ENCODE peak calls at places on chromosomes 13 and 19, in four cellular contexts. O is mesenchymal stem cell, N is aorta, R is cardiac muscle cell. X is an unnamed sample.

GRCh38 chr13:103203750-103204330 is 137.6 kb upstream of the SLC10A2 start:
- DNase-seq in O (no peak), N (no peak), R (no peak), X (no peak)

GRCh38 chr13:50209646-50210045 is 194.4 kb downstream of the KCNRG start:
- DNase-seq in O (peak), N (no peak), R (no peak), X (no peak)

GRCh38 chr13:113836917-113837553 is 26.8 kb downstream of the GAS6 start:
- DNase-seq in O (peak), N (peak), R (peak), X (no peak)

GRCh38 chr13:45737571-45738002 is 35.5 kb downstream of the CBY2 start:
- DNase-seq in O (no peak), N (no peak), R (no peak), X (no peak)

GRCh38 chr19:44620667-44621066 is 7.3 kb downstream of the IGSF23 start:
- DNase-seq in O (peak), N (no peak), R (no peak), X (no peak)

GRCh38 chr13:110307697-110308376 is 753 bp downstream of the COL4A2 start:
- DNase-seq in O (peak), N (no peak), R (peak), X (no peak)

GRCh38 chr19:16433986-16434385 is 37.8 kb downstream of the EPS15L1 start:
- DNase-seq in O (no peak), N (no peak), R (no peak), X (no peak)

GRCh38 chr19:4059931-4060620 is 6.6 kb downstream of the ZBTB7A start:
- DNase-seq in O (no peak), N (no peak), R (peak), X (peak)

GRCh38 chr19:45051929-45052579 is 13.2 kb downstream of the CLASRP start:
- DNase-seq in O (no peak), N (no peak), R (no peak), X (no peak)

GRCh38 chr13:91135949-91136348 is 211.5 kb upstream of the MIR17HG start:
- DNase-seq in O (no peak), N (no peak), R (no peak), X (no peak)

GRCh38 chr13:59834801-59835200 is 328.9 kb downstream of the DIAPH3 start:
- DNase-seq in O (peak), N (no peak), R (peak), X (no peak)

GRCh38 chr19:16073481-16073880 is 2.8 kb upstream of the TPM4 start:
- DNase-seq in O (no peak), N (peak), R (no peak), X (no peak)

DNA sequence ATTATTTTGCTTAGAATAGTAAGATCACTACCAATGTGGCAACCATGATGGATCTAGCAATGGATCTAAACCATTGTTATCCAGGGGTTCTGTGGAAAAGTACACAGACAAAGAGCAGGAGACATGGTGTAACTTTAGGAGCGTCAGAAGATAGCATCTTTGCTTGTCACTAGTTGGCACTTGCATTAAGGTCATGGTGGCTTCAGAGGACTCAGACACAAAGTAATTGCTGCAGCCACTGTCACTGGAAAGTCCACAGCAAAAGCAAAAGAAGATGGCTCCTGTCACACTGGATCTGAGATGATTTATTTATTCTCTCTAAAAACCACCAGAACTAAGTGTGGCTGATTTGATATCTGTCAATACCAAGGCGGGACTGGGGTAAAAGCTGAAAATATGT is 93.3 kb upstream of the PCDH20 start:
- DNase-seq in O (no peak), N (no peak), R (no peak), X (no peak)
- H3K27ac ChIP-seq in O (no peak), N (no peak), R (no peak), X (no peak)

GRCh38 chr13:99005609-99006008 is 27.7 kb upstream of the DOCK9 start:
- DNase-seq in O (no peak), N (no peak), R (no peak), X (no peak)
- H3K27ac ChIP-seq in O (no peak), N (no peak), R (no peak), X (no peak)

GRCh38 chr19:50720181-50720920 is 749 bp upstream of the SHANK1 start:
- DNase-seq in O (no peak), N (no peak), R (no peak), X (no peak)
- H3K27ac ChIP-seq in O (no peak), N (no peak), R (no peak), X (no peak)

DNA sequence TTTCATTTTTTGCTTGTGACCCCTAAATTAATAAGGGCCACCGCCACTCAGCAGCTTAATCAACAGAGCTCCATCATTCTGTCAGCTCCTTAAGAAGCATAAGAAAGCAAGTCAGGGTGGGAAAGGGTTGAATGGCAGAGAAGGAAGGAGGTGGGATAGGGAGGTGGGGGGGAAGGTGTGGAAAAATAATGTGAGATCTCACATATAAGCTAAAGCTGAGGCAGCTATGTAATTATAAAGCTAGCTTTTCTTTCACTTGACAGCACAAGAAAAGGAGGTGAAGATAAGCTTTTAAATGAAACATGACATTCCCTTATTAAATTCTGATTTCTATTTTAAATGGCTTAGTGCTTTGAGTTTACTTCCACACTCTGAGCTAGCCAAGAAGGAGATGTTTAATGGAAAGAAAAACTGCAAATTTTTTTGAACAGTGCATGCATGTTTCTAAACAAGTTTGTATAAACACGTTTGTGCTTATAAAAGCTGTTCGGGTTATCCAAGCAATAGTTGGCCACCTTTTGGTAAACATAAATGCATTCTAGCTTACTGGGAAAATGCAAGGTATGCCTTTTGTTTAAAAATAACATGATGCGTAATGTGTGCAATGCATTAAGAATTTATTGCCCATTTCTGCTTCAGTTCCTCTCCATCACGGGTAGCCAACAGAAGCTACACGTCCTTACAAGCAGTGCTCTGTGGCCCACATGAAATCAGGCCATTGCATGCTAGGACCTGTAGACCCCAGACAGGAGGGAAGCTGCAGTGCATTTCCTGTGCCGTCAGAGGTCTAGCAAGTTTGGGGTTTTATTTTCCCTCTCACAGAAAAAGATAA is 96.2 kb downstream of the LHFPL6 start:
- DNase-seq in O (peak), N (no peak), R (no peak), X (no peak)
- H3K27ac ChIP-seq in O (peak), N (no peak), R (no peak), X (no peak)